ENCODE peak calls at places on chromosomes 4 and X, in four cellular contexts. R is astrocyte of the spinal cord, J is mammary epithelial cell, G is cardiac fibroblast. K is an unnamed sample.

GRCh38 chrX:152619897-152620296 is 17.8 kb upstream of the GABRQ start:
- DNase-seq in G (no peak), J (no peak), R (no peak), K (no peak)

GRCh38 chr4:28744066-28744465 is 1883.4 kb downstream of the STIM2 start:
- DNase-seq in G (no peak), J (no peak), R (no peak), K (no peak)

GRCh38 chrX:106168107-106168506 is at the start of gene PWWP3B:
- DNase-seq in G (peak; percentile 63), J (peak; percentile 44), R (peak; percentile 71), K (no peak)

GRCh38 chr4:139403457-139403856 is 50.5 kb upstream of the RAB33B start:
- DNase-seq in J (no peak), R (no peak), G (peak; percentile 6), K (peak; percentile 23)

GRCh38 chr4:15344041-15344440 is 83.8 kb upstream of the C1QTNF7 start:
- DNase-seq in R (peak; percentile 52), G (peak; percentile 46), J (peak; percentile 52), K (no peak)

GRCh38 chr4:16117164-16117563 is 33.3 kb upstream of the PROM1 start:
- DNase-seq in J (no peak), G (no peak), R (no peak), K (no peak)

GRCh38 chr4:29310252-29310651 is 1409.9 kb upstream of the PCDH7 start:
- DNase-seq in G (no peak), R (no peak), J (no peak), K (no peak)

GRCh38 chr4:173538148-173538902 is 8.3 kb upstream of the HAND2 start:
- DNase-seq in R (no peak), J (no peak), G (peak; percentile 35), K (no peak)

GRCh38 chr4:17494258-17494657 is 17.6 kb downstream of the QDPR start:
- DNase-seq in J (peak; percentile 77), G (peak; percentile 67), R (peak; percentile 74), K (no peak)

GRCh38 chr4:3112979-3113469 is 38.5 kb downstream of the HTT start:
- DNase-seq in G (peak; percentile 41), R (peak; percentile 34), J (peak; percentile 25), K (no peak)

GRCh38 chrX:2680486-2681348 is 10.4 kb upstream of the CD99 start:
- DNase-seq in G (no peak), R (no peak), J (no peak), K (no peak)

GRCh38 chr4:24975505-24975904 is 55.2 kb downstream of the LGI2 start:
- DNase-seq in J (no peak), R (no peak), G (no peak), K (no peak)

GRCh38 chr4:174273960-174274359 is 9.5 kb downstream of the FBXO8 start:
- DNase-seq in G (no peak), R (no peak), J (no peak), K (no peak)

DNA sequence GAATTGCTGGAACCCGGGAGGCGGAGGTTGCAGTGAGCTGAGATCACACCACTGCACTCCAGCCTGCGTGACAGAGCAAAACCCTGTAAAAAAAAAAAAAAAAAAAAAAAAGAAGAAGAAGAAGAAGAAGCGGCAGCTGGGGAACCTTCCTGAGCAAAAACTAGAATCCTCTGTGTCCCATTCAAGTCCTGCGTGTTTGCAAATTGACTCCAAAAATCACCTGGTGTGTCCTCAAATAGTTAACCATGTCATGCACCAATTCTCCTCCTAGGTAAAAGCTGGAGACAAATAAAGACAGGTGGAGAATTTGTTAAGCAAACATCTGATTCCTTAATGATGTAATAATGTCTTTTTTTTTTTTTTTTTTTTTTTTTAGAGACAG is 31.9 kb upstream of the ASMTL start:
- DNase-seq in R (no peak), J (no peak), G (no peak), K (peak; percentile 87)
- H3K4me3 ChIP-seq in R (no peak overlapping the region), J (no peak overlapping the region), G (no peak overlapping the region), K (peak overlapping the region; percentile 19)

GRCh38 chrX:132004728-132005127 is 18.4 kb upstream of the STK26 start:
- DNase-seq in G (no peak), R (no peak), J (peak; percentile 67), K (no peak)
- H3K4me3 ChIP-seq in G (no peak overlapping the region), R (no peak overlapping the region), J (no peak overlapping the region), K (no peak overlapping the region)

DNA sequence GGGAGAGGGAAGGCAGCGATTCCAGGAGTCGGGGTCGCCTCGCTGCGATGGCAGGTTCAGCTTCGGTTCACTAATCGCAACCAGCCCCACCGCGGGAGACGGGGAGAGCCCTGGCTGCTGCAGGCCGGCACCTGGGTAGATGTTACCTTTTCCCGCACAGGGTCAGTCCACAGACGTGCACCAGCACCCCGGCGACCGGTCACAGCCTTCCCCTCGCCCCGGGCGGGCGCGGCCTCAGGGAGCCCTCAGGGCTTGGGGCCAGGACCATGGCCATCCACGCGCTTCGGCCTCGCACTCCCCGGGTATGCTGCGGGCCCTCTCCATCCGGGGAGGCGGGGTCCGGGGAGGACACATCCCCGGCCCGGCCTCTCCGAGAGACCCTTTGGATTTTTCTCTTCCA is 26.1 kb upstream of the EXOC1L start:
- DNase-seq in G (no peak), R (no peak), J (no peak), K (no peak)
- H3K4me3 ChIP-seq in G (peak overlapping the region; percentile 26), R (no peak overlapping the region), J (no peak overlapping the region), K (no peak overlapping the region)

DNA sequence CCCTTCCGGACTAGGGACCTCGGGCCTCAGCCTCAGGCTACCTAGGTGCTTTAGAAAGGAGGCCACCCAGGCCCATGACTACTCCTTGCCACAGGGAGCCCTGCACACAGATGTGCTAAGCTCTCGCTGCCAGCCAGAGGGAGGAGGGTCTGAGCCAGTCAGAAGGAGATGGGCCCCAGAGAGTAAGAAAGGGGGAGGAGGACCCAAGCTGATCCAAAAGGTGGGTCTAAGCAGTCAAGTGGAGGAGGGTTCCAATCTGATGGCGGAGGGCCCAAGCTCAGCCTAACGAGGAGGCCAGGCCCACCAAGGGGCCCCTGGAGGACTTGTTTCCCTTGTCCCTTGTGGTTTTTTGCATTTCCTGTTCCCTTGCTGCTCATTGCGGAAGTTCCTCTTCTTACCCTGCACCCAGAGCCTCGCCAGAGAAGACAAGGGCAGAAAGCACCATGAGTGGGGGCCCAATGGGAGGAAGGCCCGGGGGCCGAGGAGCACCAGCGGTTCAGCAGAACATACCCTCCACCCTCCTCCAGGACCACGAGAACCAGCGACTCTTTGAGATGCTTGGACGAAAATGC is at the start of gene WAS:
- DNase-seq in G (no peak), J (no peak), R (no peak), K (peak; percentile 82)
- H3K4me3 ChIP-seq in G (no peak within 1 kb of the TSS), J (no peak within 1 kb of the TSS), R (no peak within 1 kb of the TSS), K (peak within 1 kb of the TSS; percentile 97)

K was measured in OCI-LY7.